ENCODE peak calls at places on chromosomes 3 and 15, in nine cellular contexts. E, P, O, R, K, W, C, L and T are unnamed samples.

GRCh38 chr3:107382626-107383025 is 5.4 kb downstream of the CCDC54 start:
- DNase-seq in E (no peak), W (no peak), K (no peak), C (no peak), P (no peak), L (no peak), O (no peak), R (no peak), T (no peak)

GRCh38 chr15:33013827-33014445 is 180.6 kb downstream of the FMN1 start:
- DNase-seq in W (peak; percentile 92), P (peak; percentile 72), O (peak; percentile 51), E (no peak), K (no peak), L (no peak), R (no peak), C (peak; percentile 43), T (no peak)

GRCh38 chr3:160773722-160774121 is 17.7 kb downstream of the PPM1L start:
- DNase-seq in O (no peak), E (no peak), K (no peak), P (no peak), R (no peak), L (no peak), C (no peak), W (no peak), T (no peak)

GRCh38 chr3:127200086-127200691 is 7.3 kb downstream of the PRR23E start:
- DNase-seq in W (no peak), E (no peak), C (no peak), O (no peak), P (no peak), L (no peak), R (no peak), K (no peak), T (no peak)

GRCh38 chr3:78726545-78726944 is 1041.3 kb downstream of the ROBO1 start:
- DNase-seq in C (no peak), O (no peak), K (no peak), W (no peak), L (no peak), E (no peak), R (no peak), P (no peak), T (peak; percentile 41)

GRCh38 chr3:64150527-64151238 is 74.6 kb downstream of the PRICKLE2 start:
- DNase-seq in W (peak; percentile 84), E (no peak), O (peak; percentile 78), R (peak; percentile 72), K (no peak), P (no peak), C (peak; percentile 80), L (peak; percentile 97), T (peak; percentile 74)

GRCh38 chr3:142633073-142633472 is 36.9 kb downstream of the PLS1 start:
- DNase-seq in C (no peak), R (no peak), O (no peak), K (no peak), W (no peak), E (no peak), L (no peak), P (no peak), T (no peak)

GRCh38 chr15:39454189-39454986 is 126.5 kb upstream of the THBS1 start:
- DNase-seq in C (peak; percentile 92), K (no peak), E (no peak), O (no peak), W (peak; percentile 71), P (no peak), L (no peak), R (no peak), T (no peak)

GRCh38 chr3:72625616-72626337 is 222.5 kb downstream of the SHQ1 start:
- DNase-seq in C (peak; percentile 79), O (no peak), L (no peak), K (no peak), R (no peak), W (peak; percentile 95), P (peak; percentile 45), E (no peak), T (no peak)

GRCh38 chr15:69114231-69114937 is 46.1 kb upstream of the GLCE start:
- DNase-seq in P (no peak), W (no peak), C (peak; percentile 17), O (no peak), K (no peak), R (no peak), E (no peak), L (no peak), T (no peak)

GRCh38 chr15:77001351-77001750 is 6.4 kb downstream of the PSTPIP1 start:
- DNase-seq in C (no peak), R (no peak), L (no peak), K (no peak), P (no peak), O (no peak), E (no peak), W (no peak), T (no peak)

GRCh38 chr3:188559069-188559410 is 405.1 kb downstream of the LPP start:
- DNase-seq in W (peak; percentile 68), K (no peak), R (no peak), C (no peak), L (no peak), O (no peak), E (no peak), P (no peak), T (no peak)

GRCh38 chr3:2097641-2098191 is 950 bp upstream of the CNTN4 start:
- DNase-seq in R (no peak), W (no peak), C (no peak), L (no peak), P (no peak), E (no peak), O (no peak), K (no peak), T (peak; percentile 25)

GRCh38 chr3:19173945-19174344 is 25.6 kb downstream of the KCNH8 start:
- DNase-seq in W (no peak), L (no peak), E (no peak), R (peak; percentile 16), O (no peak), P (no peak), K (no peak), C (no peak), T (no peak)

GRCh38 chr15:100266166-100266565 is 75.6 kb downstream of the ADAMTS17 start:
- DNase-seq in P (no peak), R (no peak), O (no peak), K (no peak), W (no peak), C (no peak), L (no peak), E (no peak), T (no peak)

GRCh38 chr15:54046093-54046492 is 67.9 kb downstream of the UNC13C start:
- DNase-seq in E (no peak), P (no peak), R (no peak), K (no peak), C (no peak), W (no peak), L (no peak), O (no peak), T (no peak)

GRCh38 chr3:49553320-49553689 is 972 bp upstream of the BSN start:
- DNase-seq in L (no peak), O (no peak), E (no peak), W (peak; percentile 72), R (no peak), C (peak; percentile 62), P (no peak), K (no peak), T (no peak)

GRCh38 chr3:48034000-48034516 is 17.8 kb upstream of the MAP4 start:
- DNase-seq in K (no peak), R (no peak), W (peak; percentile 82), P (peak; percentile 35), E (no peak), C (peak; percentile 86), L (no peak), O (no peak), T (no peak)

GRCh38 chr3:18712713-18713575 is 287.8 kb upstream of the SATB1 start:
- DNase-seq in R (no peak), K (no peak), E (no peak), W (no peak), C (no peak), P (no peak), L (no peak), O (no peak), T (no peak)

GRCh38 chr3:125641901-125642300 is 46.6 kb upstream of the OSBPL11 start:
- DNase-seq in R (no peak), L (no peak), O (no peak), P (no peak), W (no peak), C (no peak), K (peak; percentile 57), E (no peak), T (no peak)

GRCh38 chr15:65033659-65034269 is 4.3 kb upstream of the MTFMT start:
- DNase-seq in C (peak; percentile 60), P (no peak), R (no peak), O (peak; percentile 38), E (no peak), K (no peak), L (no peak), W (peak; percentile 79), T (peak; percentile 23)

GRCh38 chr3:15796771-15797599 is 794 bp downstream of the ANKRD28 start:
- DNase-seq in L (peak; percentile 34), K (peak; percentile 35), P (no peak), W (peak; percentile 89), E (no peak), R (no peak), O (peak; percentile 34), C (peak; percentile 72), T (no peak)

GRCh38 chr3:52118156-52118875 is 35.9 kb downstream of the POC1A start:
- DNase-seq in O (no peak), P (no peak), C (no peak), R (no peak), W (no peak), L (no peak), K (no peak), E (no peak), T (no peak)